ENCODE peak calls at places on chromosome 11, in nine cellular contexts. F is esophagus muscularis mucosa; U is GM23248; Q is CD8-positive, alpha-beta memory T cell; R is cardiac muscle cell; J is heart right ventricle; N is HCT116; Y is neural progenitor cell; W is colonic mucosa. G is an unnamed sample.

GRCh38 chr11:62073061-62073460 is 50.8 kb upstream of the INCENP start:
- DNase-seq in R (no peak), F (no peak), N (no peak), W (no peak), U (no peak), Y (no peak), Q (no peak), J (no peak), G (no peak)

GRCh38 chr11:66008468-66009101 is 3.2 kb upstream of the CST6 start:
- DNase-seq in F (no peak), Q (no peak), W (no peak), N (no peak), Y (no peak), R (no peak), U (no peak), J (no peak), G (no peak)

GRCh38 chr11:122334546-122335375 is 218.7 kb upstream of the BLID start:
- DNase-seq in W (no peak), J (no peak), U (no peak), F (no peak), Y (no peak), N (no peak), Q (no peak), R (peak; percentile 66), G (no peak)

GRCh38 chr11:41461057-41461681 is 1.7 kb upstream of the LRRC4C start:
- DNase-seq in N (peak; percentile 1), Q (no peak), J (no peak), R (peak; percentile 11), F (no peak), U (peak; percentile 13), Y (peak; percentile 26), W (no peak), G (no peak)

GRCh38 chr11:130139401-130139800 is 20.2 kb upstream of the ST14 start:
- DNase-seq in F (no peak), J (no peak), Y (no peak), Q (no peak), N (no peak), U (no peak), R (no peak), W (no peak), G (no peak)

GRCh38 chr11:71172680-71173079 is 79.7 kb downstream of the SHANK2 start:
- DNase-seq in R (no peak), Q (no peak), U (no peak), W (no peak), N (no peak), Y (no peak), F (no peak), J (no peak), G (no peak)

GRCh38 chr11:44611687-44612437 is 46.4 kb downstream of the CD82 start:
- DNase-seq in Y (no peak), W (no peak), F (no peak), N (no peak), R (no peak), Q (peak; percentile 92), J (peak; percentile 41), U (no peak), G (no peak)

GRCh38 chr11:131880279-131880678 is 509.9 kb downstream of the NTM start:
- DNase-seq in R (no peak), Q (no peak), W (no peak), U (no peak), F (no peak), Y (peak; percentile 46), N (no peak), J (no peak), G (no peak)

GRCh38 chr11:67439321-67440228 is 2.1 kb upstream of the PTPRCAP start:
- DNase-seq in N (no peak), J (no peak), Y (no peak), Q (no peak), U (peak; percentile 64), W (peak; percentile 61), F (no peak), R (peak; percentile 17), G (no peak)

GRCh38 chr11:78694152-78694551 is 119.5 kb upstream of the NARS2 start:
- DNase-seq in N (no peak), Q (no peak), U (no peak), Y (no peak), J (no peak), R (no peak), W (no peak), F (no peak), G (no peak)

GRCh38 chr11:34790620-34791019 is 125.6 kb downstream of the APIP start:
- DNase-seq in Y (no peak), N (no peak), J (no peak), R (no peak), U (no peak), Q (no peak), F (no peak), W (no peak), G (no peak)

GRCh38 chr11:65482306-65482850 is 16.5 kb upstream of the MALAT1 start:
- DNase-seq in W (no peak), R (no peak), U (no peak), Q (no peak), N (no peak), F (no peak), Y (no peak), J (no peak), G (no peak)

GRCh38 chr11:35143509-35144102 is 4.6 kb downstream of the CD44 start:
- DNase-seq in F (no peak), W (no peak), U (peak; percentile 34), J (no peak), Y (no peak), R (no peak), N (no peak), Q (no peak), G (no peak)

GRCh38 chr11:105719073-105719846 is 109.4 kb downstream of the GRIA4 start:
- DNase-seq in W (no peak), F (no peak), Y (no peak), Q (no peak), N (peak; percentile 22), J (no peak), U (no peak), R (peak; percentile 1), G (no peak)

GRCh38 chr11:13964771-13965074 is 2.2 kb downstream of the SPON1 start:
- DNase-seq in U (no peak), R (no peak), J (no peak), N (no peak), F (no peak), Q (no peak), W (no peak), Y (no peak), G (no peak)

GRCh38 chr11:13963949-13964770 is 1.6 kb downstream of the SPON1 start:
- DNase-seq in N (no peak), Q (no peak), Y (peak; percentile 75), U (peak; percentile 42), J (peak; percentile 8), R (no peak), F (no peak), W (peak; percentile 76), G (no peak)

GRCh38 chr11:13966486-13966885 is 4.0 kb downstream of the SPON1 start:
- DNase-seq in J (no peak), U (no peak), N (no peak), R (no peak), W (no peak), Q (no peak), F (peak; percentile 68), Y (peak; percentile 15), G (no peak)

GRCh38 chr11:13963169-13963948 is 836 bp downstream of the SPON1 start:
- DNase-seq in R (peak; percentile 35), W (peak; percentile 64), F (no peak), N (no peak), J (no peak), Y (peak; percentile 66), Q (peak; percentile 55), U (peak; percentile 55), G (no peak)

DNA sequence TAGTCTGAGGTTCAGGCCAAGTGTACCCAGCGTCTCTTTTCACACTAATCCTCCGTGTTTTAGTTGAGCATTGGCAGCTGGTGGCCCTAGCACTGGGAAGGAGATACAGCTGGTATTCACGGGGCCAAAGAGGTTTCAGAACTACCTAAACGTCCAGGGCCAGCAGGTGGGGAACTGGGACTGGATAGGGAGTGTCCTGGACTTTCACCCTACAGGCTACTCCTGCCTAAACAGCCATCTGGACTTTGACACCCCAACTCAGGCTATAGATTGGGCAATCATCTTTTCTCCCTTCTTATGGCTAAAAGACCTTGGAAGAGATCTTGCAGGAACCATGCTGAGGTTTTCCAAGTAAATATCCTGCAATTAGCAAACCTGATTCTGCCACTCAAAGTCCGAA is 2.8 kb downstream of the SPON1 start:
- DNase-seq in R (no peak), Q (no peak), J (no peak), Y (peak; percentile 47), N (no peak), F (no peak), U (no peak), W (peak; percentile 90), G (no peak)
- H3K4me3 ChIP-seq in R (no peak overlapping the region), Q (no peak overlapping the region), J (no peak overlapping the region), Y (peak overlapping the region; percentile 56), N (no peak overlapping the region), F (no peak overlapping the region), U (no peak overlapping the region), W (no peak overlapping the region), G (no peak overlapping the region)

DNA sequence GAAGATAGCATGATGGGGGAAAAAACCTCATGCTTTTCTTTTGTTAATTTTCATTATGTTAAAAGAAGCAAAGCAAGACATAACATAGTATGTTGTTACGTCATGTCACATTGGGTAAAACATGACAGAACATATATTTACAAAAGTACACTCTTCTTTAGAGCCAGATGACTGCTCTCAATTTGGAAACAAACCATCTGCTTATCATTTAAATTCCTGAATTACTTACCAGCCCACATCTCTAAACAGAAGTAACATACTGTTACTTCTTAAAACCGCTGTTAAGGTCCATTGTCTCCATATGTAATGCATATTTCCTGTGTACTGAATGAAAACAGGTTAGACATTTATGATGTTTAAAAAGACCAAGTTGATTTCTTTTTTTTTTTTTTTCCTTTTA is 100.0 kb downstream of the TMEM135 start:
- DNase-seq in N (no peak), U (peak; percentile 16), R (peak; percentile 74), Q (no peak), F (no peak), J (no peak), W (no peak), Y (no peak), G (no peak)
- H3K9me3 ChIP-seq in N (no peaks in the 10 kb centered on the region), U (no peaks in the 10 kb centered on the region), R (no peaks in the 10 kb centered on the region), Q (no peaks in the 10 kb centered on the region), F (peaks cover 11% of the 10 kb centered on the region), J (peaks cover 14% of the 10 kb centered on the region), W (no peaks in the 10 kb centered on the region), Y (no peaks in the 10 kb centered on the region), G (peaks cover 10% of the 10 kb centered on the region)

DNA sequence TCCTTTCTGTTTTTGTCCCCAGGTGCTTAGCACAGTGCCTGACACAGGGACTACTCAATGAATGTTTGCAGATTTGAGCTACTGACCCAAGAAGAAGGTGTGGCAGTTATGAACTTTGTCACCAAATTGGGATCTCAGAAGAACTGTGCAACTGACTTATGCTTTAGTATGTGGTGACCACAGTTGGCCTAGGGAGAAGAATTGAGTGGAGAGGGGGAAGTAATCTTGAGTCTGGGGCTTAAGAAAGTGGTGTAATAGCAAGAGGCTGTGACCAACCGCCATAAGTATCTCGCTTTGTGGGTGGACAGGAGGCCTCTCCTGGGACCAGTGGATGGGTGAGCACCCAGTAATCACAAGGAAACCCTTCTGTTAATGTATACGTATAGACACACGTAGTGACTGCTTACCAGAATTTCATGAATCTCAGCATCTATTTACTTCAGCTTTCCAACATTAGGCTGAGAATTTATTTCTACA is 12.7 kb upstream of the IL10RA start:
- DNase-seq in Y (no peak), J (no peak), N (no peak), Q (no peak), F (peak; percentile 31), U (no peak), W (no peak), R (no peak), G (peak; percentile 16)
- H3K4me1 ChIP-seq in Y (no peaks in the 10 kb centered on the region), J (no peaks in the 10 kb centered on the region), N (no peaks in the 10 kb centered on the region), Q (peaks cover 77% of the 10 kb centered on the region), F (no peaks in the 10 kb centered on the region), U (no peaks in the 10 kb centered on the region), W (peaks cover 19% of the 10 kb centered on the region), R (no peaks in the 10 kb centered on the region), G (no peaks in the 10 kb centered on the region)

GRCh38 chr11:92969293-92969633 is 188 bp upstream of the MTNR1B start:
- DNase-seq in W (no peak), F (no peak), Y (no peak), J (no peak), R (no peak), U (no peak), N (no peak), Q (no peak), G (no peak)
- H3K4me3 ChIP-seq in W (no peak overlapping the region), F (no peak overlapping the region), Y (peak overlapping the region; percentile 49), J (no peak overlapping the region), R (peak overlapping the region; percentile 31), U (no peak overlapping the region), N (no peak overlapping the region), Q (no peak overlapping the region), G (no peak overlapping the region)

G was measured in right atrium auricular region.